ENCODE peak calls at places on chromosomes 7 and 10, in four cellular contexts. E is K562, U is H1, B is HepG2. K is an unnamed sample.

GRCh38 chr10:110209926-110210662 is 2.7 kb downstream of the MXI1 start:
- DNase-seq in E (peak), U (no peak), B (no peak), K (peak)

GRCh38 chr7:153022796-153023592 is 263.4 kb downstream of the ACTR3B start:
- DNase-seq in E (no peak), U (no peak), B (no peak), K (no peak)

GRCh38 chr10:78360284-78360683 is 326.6 kb downstream of the RPS24 start:
- DNase-seq in E (no peak), U (no peak), B (no peak), K (no peak)

GRCh38 chr7:114084381-114085312 is 165.8 kb upstream of the PPP1R3A start:
- DNase-seq in E (no peak), U (no peak), B (no peak), K (no peak)

GRCh38 chr10:122974034-122974433 is 6.2 kb upstream of the PSTK start:
- DNase-seq in E (no peak), U (no peak), B (no peak), K (no peak)

GRCh38 chr10:88687853-88688467 is 18.1 kb upstream of the LIPK start:
- DNase-seq in E (peak), U (no peak), B (peak), K (peak)

GRCh38 chr7:143437568-143437967 is 5.7 kb upstream of the TAS2R60 start:
- DNase-seq in E (no peak), U (no peak), B (no peak), K (no peak)

GRCh38 chr10:114079421-114079820 is 35.8 kb downstream of the ADRB1 start:
- DNase-seq in E (no peak), U (no peak), B (no peak), K (no peak)

GRCh38 chr10:123996302-123996701 is 97.1 kb downstream of the CHST15 start:
- DNase-seq in E (no peak), U (no peak), B (no peak), K (no peak)

GRCh38 chr10:30036811-30037210 is 22.6 kb downstream of the JCAD start:
- DNase-seq in E (no peak), U (no peak), B (no peak), K (no peak)

GRCh38 chr10:82572686-82573226 is 697.8 kb downstream of the NRG3 start:
- DNase-seq in E (no peak), U (no peak), B (no peak), K (no peak)

GRCh38 chr10:84008878-84009277 is 130.4 kb upstream of the GHITM start:
- DNase-seq in E (peak), U (no peak), B (no peak), K (peak)

DNA sequence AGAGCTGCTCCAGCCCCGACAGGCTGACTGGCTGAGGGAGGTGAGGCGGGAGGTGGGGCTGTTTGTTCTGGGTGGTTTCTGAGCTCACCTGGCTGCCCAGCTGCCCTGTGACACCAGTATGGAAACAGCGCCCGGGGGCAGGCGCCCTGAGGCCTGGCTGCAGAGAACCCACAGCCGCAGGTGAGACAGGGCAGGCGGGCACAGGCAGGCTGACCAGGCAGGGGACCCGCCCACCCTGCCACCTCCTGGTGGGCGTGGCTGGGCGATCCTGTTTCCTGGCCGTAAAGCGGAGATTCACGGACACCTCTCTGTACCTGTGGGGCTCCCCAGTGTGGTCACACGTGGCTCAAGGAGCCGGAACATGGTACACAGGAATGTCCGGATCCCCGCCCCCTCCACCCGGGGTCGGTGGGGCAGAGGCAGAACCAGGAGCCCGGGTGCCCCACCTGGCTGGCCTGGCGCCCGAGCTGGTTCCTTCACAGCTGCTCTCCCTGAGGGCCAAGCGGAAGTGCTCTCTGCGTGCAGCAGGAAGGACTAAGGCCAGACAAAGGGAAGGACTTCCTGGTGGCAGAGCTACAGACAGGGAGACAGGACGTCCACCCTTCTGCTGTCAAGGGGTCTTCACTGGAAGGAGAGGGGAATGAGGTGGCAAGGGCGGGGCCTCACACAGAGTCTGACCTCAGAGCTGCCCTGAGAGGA is 3.9 kb downstream of the MICALL2 start:
- DNase-seq in E (no peak), U (no peak), B (no peak), K (no peak)
- TF ChIP-seq EP300 in E (no peak), U (no peak), B (no peak), K (no peak)

GRCh38 chr7:83469076-83469475 is 179.9 kb downstream of the SEMA3E start:
- DNase-seq in E (no peak), U (no peak), B (no peak), K (no peak)
- TF ChIP-seq PHF8 in E (no peak), U (no peak), B (no peak), K (no peak)

DNA sequence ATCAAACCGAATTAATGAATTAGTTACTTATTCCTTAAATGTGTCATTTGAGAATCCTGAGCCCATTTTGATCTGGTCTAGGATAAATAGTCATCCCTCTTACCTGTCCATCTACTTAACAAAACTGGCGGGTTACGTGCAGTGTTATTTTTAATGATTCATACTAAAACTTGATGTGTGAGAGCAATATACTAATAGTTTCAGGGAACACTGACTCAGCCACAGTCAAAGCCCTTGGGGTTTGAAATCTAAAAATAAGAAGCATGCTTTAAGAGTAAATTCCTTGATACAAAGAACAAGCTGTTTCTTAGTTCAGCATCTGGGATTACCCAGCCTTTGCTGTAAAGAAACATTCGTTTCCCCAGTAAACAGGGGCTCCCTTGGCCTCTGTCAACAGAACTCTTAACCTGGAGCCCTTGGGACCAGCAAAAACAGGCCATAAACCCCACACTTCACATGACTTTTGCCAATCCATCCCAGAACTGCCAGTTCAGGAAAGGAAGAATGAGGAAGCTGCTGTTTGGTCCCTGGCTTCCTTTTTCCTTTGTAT is 370.6 kb upstream of the IGFBP3 start:
- DNase-seq in E (no peak), U (no peak), B (no peak), K (no peak)
- TF ChIP-seq EP300 in E (no peak), U (no peak), B (no peak), K (no peak)

GRCh38 chr7:110446658-110447057 is 644.3 kb upstream of the LRRN3 start:
- DNase-seq in E (no peak), U (no peak), B (no peak), K (no peak)

GRCh38 chr7:110442386-110442837 is 648.5 kb upstream of the LRRN3 start:
- DNase-seq in E (peak), U (peak), B (peak), K (peak)
- TF ChIP-seq PHF8 in E (no peak), U (no peak), B (no peak), K (no peak)

DNA sequence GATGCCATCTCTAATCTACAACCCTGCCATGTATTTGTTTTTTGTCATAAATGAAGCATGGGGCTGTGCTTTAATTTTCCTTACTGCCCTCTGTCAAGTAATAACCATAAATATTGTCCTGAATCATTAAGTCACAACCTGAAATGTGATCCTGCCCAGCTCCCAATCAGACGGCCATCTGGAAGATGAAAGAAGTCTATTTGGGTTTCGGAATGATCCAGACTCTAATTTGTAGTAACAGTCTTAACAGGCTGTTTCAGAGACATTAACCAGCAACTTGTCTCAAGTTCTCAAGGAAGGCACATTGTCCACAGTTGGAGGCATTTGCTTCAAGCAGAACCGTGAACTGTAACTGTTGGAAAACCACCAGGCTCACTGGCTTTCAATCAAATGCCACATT is 405.1 kb upstream of the NPVF start:
- DNase-seq in E (no peak), U (no peak), B (no peak), K (no peak)
- TF ChIP-seq EP300 in E (no peak), U (no peak), B (no peak), K (no peak)

GRCh38 chr10:28928484-28928883 is 251.2 kb downstream of the BAMBI start:
- DNase-seq in E (no peak), U (no peak), B (peak), K (no peak)
- TF ChIP-seq PHF8 in E (no peak), U (no peak), B (no peak), K (no peak)